ENCODE peak calls at places on chromosomes 4 and X, in eight cellular contexts. One of them, this sample, is unnamed.

GRCh38 chrX:106612403-106612789 is 618 bp downstream of the RADX start:
- DNase-seq in fibroblast of mammary gland: no peak
- DNase-seq in GDM1: no peak
- DNase-seq in hippocampal formation: no peak
- DNase-seq in HEK293T: no peak
- DNase-seq in NCI-H1694 treated with DMSO at 0.1 percent for 48 hours: no peak
- DNase-seq in GM03348: no peak
- DNase-seq in GM20000: no peak
- DNase-seq in this sample: no peak

GRCh38 chr4:140110542-140110941 is 43.4 kb downstream of the MAML3 start:
- DNase-seq in HEK293T: no peak
- DNase-seq in GDM1: no peak
- DNase-seq in hippocampal formation: no peak
- DNase-seq in fibroblast of mammary gland: no peak
- DNase-seq in GM03348: no peak
- DNase-seq in GM20000: no peak
- DNase-seq in NCI-H1694 treated with DMSO at 0.1 percent for 48 hours: no peak
- DNase-seq in this sample: no peak

GRCh38 chr4:180281726-180282125 is 1961.5 kb upstream of the TENM3 start:
- DNase-seq in NCI-H1694 treated with DMSO at 0.1 percent for 48 hours: no peak
- DNase-seq in GM20000: no peak
- DNase-seq in HEK293T: no peak
- DNase-seq in fibroblast of mammary gland: no peak
- DNase-seq in GDM1: no peak
- DNase-seq in hippocampal formation: no peak
- DNase-seq in GM03348: no peak
- DNase-seq in this sample: no peak

GRCh38 chr4:22957774-22958173 is 265.0 kb downstream of the GBA3 start:
- DNase-seq in GDM1: no peak
- DNase-seq in fibroblast of mammary gland: no peak
- DNase-seq in NCI-H1694 treated with DMSO at 0.1 percent for 48 hours: no peak
- DNase-seq in hippocampal formation: no peak
- DNase-seq in HEK293T: no peak
- DNase-seq in GM03348: no peak
- DNase-seq in GM20000: no peak
- DNase-seq in this sample: no peak

GRCh38 chr4:43619219-43619618 is 726.7 kb downstream of the GRXCR1 start:
- DNase-seq in HEK293T: no peak
- DNase-seq in hippocampal formation: no peak
- DNase-seq in NCI-H1694 treated with DMSO at 0.1 percent for 48 hours: no peak
- DNase-seq in GDM1: no peak
- DNase-seq in GM03348: no peak
- DNase-seq in fibroblast of mammary gland: no peak
- DNase-seq in GM20000: no peak
- DNase-seq in this sample: no peak

GRCh38 chr4:150117629-150118028 is 39.4 kb downstream of the DCLK2 start:
- DNase-seq in HEK293T: no peak
- DNase-seq in hippocampal formation: no peak
- DNase-seq in GDM1: no peak
- DNase-seq in fibroblast of mammary gland: no peak
- DNase-seq in GM20000: no peak
- DNase-seq in NCI-H1694 treated with DMSO at 0.1 percent for 48 hours: no peak
- DNase-seq in GM03348: no peak
- DNase-seq in this sample: no peak

GRCh38 chr4:154492288-154492687 is 689 bp upstream of the DCHS2 start:
- DNase-seq in HEK293T: no peak
- DNase-seq in GDM1: no peak
- DNase-seq in hippocampal formation: no peak
- DNase-seq in NCI-H1694 treated with DMSO at 0.1 percent for 48 hours: no peak
- DNase-seq in fibroblast of mammary gland: no peak
- DNase-seq in GM03348: no peak
- DNase-seq in GM20000: no peak
- DNase-seq in this sample: no peak

GRCh38 chr4:41067369-41067768 is 147.0 kb downstream of the APBB2 start:
- DNase-seq in GM20000: no peak
- DNase-seq in hippocampal formation: no peak
- DNase-seq in GM03348: no peak
- DNase-seq in GDM1: no peak
- DNase-seq in fibroblast of mammary gland: peak
- DNase-seq in NCI-H1694 treated with DMSO at 0.1 percent for 48 hours: no peak
- DNase-seq in HEK293T: no peak
- DNase-seq in this sample: no peak

GRCh38 chrX:133749951-133750350 is 235.4 kb downstream of the GPC3 start:
- DNase-seq in NCI-H1694 treated with DMSO at 0.1 percent for 48 hours: peak
- DNase-seq in HEK293T: no peak
- DNase-seq in hippocampal formation: no peak
- DNase-seq in fibroblast of mammary gland: no peak
- DNase-seq in GDM1: no peak
- DNase-seq in GM20000: no peak
- DNase-seq in GM03348: no peak
- DNase-seq in this sample: no peak

GRCh38 chrX:36908801-36909403 is 99.3 kb upstream of the FAM47C start:
- DNase-seq in hippocampal formation: no peak
- DNase-seq in GDM1: no peak
- DNase-seq in HEK293T: peak
- DNase-seq in fibroblast of mammary gland: peak
- DNase-seq in NCI-H1694 treated with DMSO at 0.1 percent for 48 hours: peak
- DNase-seq in GM03348: peak
- DNase-seq in GM20000: peak
- DNase-seq in this sample: no peak

GRCh38 chrX:109830157-109830703 is 97.2 kb upstream of the ACSL4 start:
- DNase-seq in GDM1: no peak
- DNase-seq in hippocampal formation: no peak
- DNase-seq in GM03348: no peak
- DNase-seq in NCI-H1694 treated with DMSO at 0.1 percent for 48 hours: no peak
- DNase-seq in fibroblast of mammary gland: no peak
- DNase-seq in HEK293T: no peak
- DNase-seq in GM20000: no peak
- DNase-seq in this sample: no peak

GRCh38 chrX:113868169-113868568 is 715.7 kb upstream of the HTR2C start:
- DNase-seq in GDM1: no peak
- DNase-seq in fibroblast of mammary gland: no peak
- DNase-seq in NCI-H1694 treated with DMSO at 0.1 percent for 48 hours: no peak
- DNase-seq in hippocampal formation: no peak
- DNase-seq in GM20000: no peak
- DNase-seq in GM03348: no peak
- DNase-seq in HEK293T: no peak
- DNase-seq in this sample: no peak

GRCh38 chrX:40094041-40094899 is 3.5 kb downstream of the BCOR start:
- DNase-seq in HEK293T: no peak
- DNase-seq in hippocampal formation: peak
- DNase-seq in GM03348: peak
- DNase-seq in NCI-H1694 treated with DMSO at 0.1 percent for 48 hours: no peak
- DNase-seq in GM20000: no peak
- DNase-seq in GDM1: no peak
- DNase-seq in fibroblast of mammary gland: no peak
- DNase-seq in this sample: no peak

GRCh38 chr4:92091335-92091734 is 212.4 kb upstream of the GRID2 start:
- DNase-seq in fibroblast of mammary gland: no peak
- DNase-seq in GM03348: no peak
- DNase-seq in GM20000: no peak
- DNase-seq in GDM1: no peak
- DNase-seq in HEK293T: no peak
- DNase-seq in NCI-H1694 treated with DMSO at 0.1 percent for 48 hours: no peak
- DNase-seq in hippocampal formation: no peak
- DNase-seq in this sample: no peak

GRCh38 chr4:182968917-182969650 is 51.9 kb upstream of the DCTD start:
- DNase-seq in NCI-H1694 treated with DMSO at 0.1 percent for 48 hours: no peak
- DNase-seq in GDM1: no peak
- DNase-seq in hippocampal formation: no peak
- DNase-seq in fibroblast of mammary gland: no peak
- DNase-seq in HEK293T: no peak
- DNase-seq in GM03348: no peak
- DNase-seq in GM20000: no peak
- DNase-seq in this sample: no peak

GRCh38 chr4:99028187-99028586 is 32.7 kb downstream of the METAP1 start:
- DNase-seq in NCI-H1694 treated with DMSO at 0.1 percent for 48 hours: no peak
- DNase-seq in hippocampal formation: no peak
- DNase-seq in GDM1: no peak
- DNase-seq in GM20000: no peak
- DNase-seq in HEK293T: no peak
- DNase-seq in fibroblast of mammary gland: peak
- DNase-seq in GM03348: no peak
- DNase-seq in this sample: no peak

GRCh38 chr4:140802591-140802990 is 46.4 kb upstream of the TBC1D9 start:
- DNase-seq in GM20000: no peak
- DNase-seq in GDM1: no peak
- DNase-seq in GM03348: no peak
- DNase-seq in fibroblast of mammary gland: no peak
- DNase-seq in hippocampal formation: no peak
- DNase-seq in NCI-H1694 treated with DMSO at 0.1 percent for 48 hours: no peak
- DNase-seq in HEK293T: no peak
- DNase-seq in this sample: no peak

GRCh38 chr4:149291463-149291862 is 524.2 kb downstream of the IQCM start:
- DNase-seq in GM03348: no peak
- DNase-seq in HEK293T: no peak
- DNase-seq in fibroblast of mammary gland: peak
- DNase-seq in NCI-H1694 treated with DMSO at 0.1 percent for 48 hours: no peak
- DNase-seq in GM20000: no peak
- DNase-seq in hippocampal formation: no peak
- DNase-seq in GDM1: no peak
- DNase-seq in this sample: no peak

GRCh38 chrX:155071694-155072215 is 447 bp downstream of the BRCC3 start:
- DNase-seq in HEK293T: no peak
- DNase-seq in fibroblast of mammary gland: peak
- DNase-seq in GM20000: no peak
- DNase-seq in GM03348: no peak
- DNase-seq in hippocampal formation: no peak
- DNase-seq in GDM1: no peak
- DNase-seq in NCI-H1694 treated with DMSO at 0.1 percent for 48 hours: no peak
- DNase-seq in this sample: no peak

GRCh38 chr4:27318740-27319139 is 458.1 kb downstream of the STIM2 start:
- DNase-seq in hippocampal formation: peak
- DNase-seq in HEK293T: peak
- DNase-seq in GM20000: peak
- DNase-seq in GDM1: peak
- DNase-seq in NCI-H1694 treated with DMSO at 0.1 percent for 48 hours: no peak
- DNase-seq in fibroblast of mammary gland: peak
- DNase-seq in GM03348: peak
- DNase-seq in this sample: peak

GRCh38 chrX:142978130-142978684 is 47.5 kb upstream of the SPANXN4 start:
- DNase-seq in GM03348: no peak
- DNase-seq in GDM1: no peak
- DNase-seq in GM20000: peak
- DNase-seq in NCI-H1694 treated with DMSO at 0.1 percent for 48 hours: no peak
- DNase-seq in fibroblast of mammary gland: no peak
- DNase-seq in HEK293T: no peak
- DNase-seq in hippocampal formation: no peak
- DNase-seq in this sample: no peak

GRCh38 chrX:136616987-136617685 is 30.8 kb upstream of the CD40LG start:
- DNase-seq in GDM1: no peak
- DNase-seq in GM03348: no peak
- DNase-seq in GM20000: peak
- DNase-seq in fibroblast of mammary gland: no peak
- DNase-seq in HEK293T: no peak
- DNase-seq in hippocampal formation: no peak
- DNase-seq in NCI-H1694 treated with DMSO at 0.1 percent for 48 hours: no peak
- DNase-seq in this sample: no peak

GRCh38 chrX:19772306-19772705 is 115.1 kb downstream of the SH3KBP1 start:
- DNase-seq in hippocampal formation: no peak
- DNase-seq in GDM1: no peak
- DNase-seq in NCI-H1694 treated with DMSO at 0.1 percent for 48 hours: no peak
- DNase-seq in HEK293T: no peak
- DNase-seq in GM03348: peak
- DNase-seq in fibroblast of mammary gland: peak
- DNase-seq in GM20000: no peak
- DNase-seq in this sample: no peak